ENCODE peak calls at places on chromosomes 5 and 9, in five cellular contexts. One of them, this sample, is unnamed.

GRCh38 chr5:170278611-170279500 is 18.7 kb downstream of the LCP2 start:
- DNase-seq in NCI-H1092 treated with DMSO at 0.1 percent for 48 hours: no peak
- DNase-seq in cerebellar cortex: no peak
- DNase-seq in T-helper 2 cell: peak
- DNase-seq in NCI-H774: no peak
- DNase-seq in this sample: no peak

GRCh38 chr5:36492998-36493655 is 113.3 kb upstream of the SLC1A3 start:
- DNase-seq in NCI-H1092 treated with DMSO at 0.1 percent for 48 hours: no peak
- DNase-seq in cerebellar cortex: no peak
- DNase-seq in T-helper 2 cell: no peak
- DNase-seq in NCI-H774: no peak
- DNase-seq in this sample: no peak

GRCh38 chr5:134541736-134542376 is 16.4 kb downstream of the JADE2 start:
- DNase-seq in NCI-H1092 treated with DMSO at 0.1 percent for 48 hours: no peak
- DNase-seq in cerebellar cortex: no peak
- DNase-seq in T-helper 2 cell: no peak
- DNase-seq in NCI-H774: no peak
- DNase-seq in this sample: no peak

GRCh38 chr9:92141144-92142129 is 26.2 kb upstream of the SPTLC1 start:
- DNase-seq in NCI-H1092 treated with DMSO at 0.1 percent for 48 hours: no peak
- DNase-seq in cerebellar cortex: peak
- DNase-seq in T-helper 2 cell: no peak
- DNase-seq in NCI-H774: peak
- DNase-seq in this sample: no peak

GRCh38 chr5:180313677-180314076 is 21.8 kb upstream of the MAPK9 start:
- DNase-seq in NCI-H1092 treated with DMSO at 0.1 percent for 48 hours: peak
- DNase-seq in cerebellar cortex: peak
- DNase-seq in T-helper 2 cell: peak
- DNase-seq in NCI-H774: no peak
- DNase-seq in this sample: no peak

GRCh38 chr9:117718085-117718484 is 13.9 kb downstream of the TLR4 start:
- DNase-seq in NCI-H1092 treated with DMSO at 0.1 percent for 48 hours: no peak
- DNase-seq in cerebellar cortex: no peak
- DNase-seq in T-helper 2 cell: peak
- DNase-seq in NCI-H774: no peak
- DNase-seq in this sample: no peak

GRCh38 chr5:88944751-88945507 is 61.9 kb upstream of the MEF2C start:
- DNase-seq in NCI-H1092 treated with DMSO at 0.1 percent for 48 hours: no peak
- DNase-seq in cerebellar cortex: no peak
- DNase-seq in T-helper 2 cell: no peak
- DNase-seq in NCI-H774: no peak
- DNase-seq in this sample: no peak

GRCh38 chr9:130433168-130433946 is 11.4 kb upstream of the ASS1 start:
- DNase-seq in NCI-H1092 treated with DMSO at 0.1 percent for 48 hours: peak
- DNase-seq in cerebellar cortex: no peak
- DNase-seq in T-helper 2 cell: peak
- DNase-seq in NCI-H774: no peak
- DNase-seq in this sample: no peak

GRCh38 chr5:15500326-15500958 is 462 bp downstream of the FBXL7 start:
- DNase-seq in NCI-H1092 treated with DMSO at 0.1 percent for 48 hours: no peak
- DNase-seq in cerebellar cortex: no peak
- DNase-seq in T-helper 2 cell: peak
- DNase-seq in NCI-H774: no peak
- DNase-seq in this sample: peak

GRCh38 chr5:161846731-161847130 is 1.2 kb upstream of the GABRA1 start:
- DNase-seq in NCI-H1092 treated with DMSO at 0.1 percent for 48 hours: no peak
- DNase-seq in cerebellar cortex: peak
- DNase-seq in T-helper 2 cell: peak
- DNase-seq in NCI-H774: no peak
- DNase-seq in this sample: no peak

GRCh38 chr5:145776886-145777285 is 58.3 kb downstream of the PRELID2 start:
- DNase-seq in NCI-H1092 treated with DMSO at 0.1 percent for 48 hours: no peak
- DNase-seq in cerebellar cortex: no peak
- DNase-seq in T-helper 2 cell: no peak
- DNase-seq in NCI-H774: no peak
- DNase-seq in this sample: no peak

GRCh38 chr5:141734501-141735231 is 52.6 kb upstream of the ARAP3 start:
- DNase-seq in NCI-H1092 treated with DMSO at 0.1 percent for 48 hours: peak
- DNase-seq in cerebellar cortex: no peak
- DNase-seq in T-helper 2 cell: peak
- DNase-seq in NCI-H774: no peak
- DNase-seq in this sample: no peak

GRCh38 chr5:52844885-52845284 is 57.2 kb downstream of the ITGA1 start:
- DNase-seq in NCI-H1092 treated with DMSO at 0.1 percent for 48 hours: no peak
- DNase-seq in cerebellar cortex: no peak
- DNase-seq in T-helper 2 cell: no peak
- DNase-seq in NCI-H774: no peak
- DNase-seq in this sample: no peak

GRCh38 chr5:118561235-118561634 is 427.1 kb downstream of the DTWD2 start:
- DNase-seq in NCI-H1092 treated with DMSO at 0.1 percent for 48 hours: no peak
- DNase-seq in cerebellar cortex: no peak
- DNase-seq in T-helper 2 cell: no peak
- DNase-seq in NCI-H774: no peak
- DNase-seq in this sample: no peak

GRCh38 chr9:131762356-131762932 is 22.6 kb upstream of the RAPGEF1 start:
- DNase-seq in NCI-H1092 treated with DMSO at 0.1 percent for 48 hours: peak
- DNase-seq in cerebellar cortex: peak
- DNase-seq in T-helper 2 cell: peak
- DNase-seq in NCI-H774: peak
- DNase-seq in this sample: peak

GRCh38 chr5:20617876-20618275 is 629.9 kb upstream of the CDH18 start:
- DNase-seq in NCI-H1092 treated with DMSO at 0.1 percent for 48 hours: no peak
- DNase-seq in cerebellar cortex: peak
- DNase-seq in T-helper 2 cell: no peak
- DNase-seq in NCI-H774: no peak
- DNase-seq in this sample: no peak

GRCh38 chr5:153476767-153477166 is 13.7 kb upstream of the GRIA1 start:
- DNase-seq in NCI-H1092 treated with DMSO at 0.1 percent for 48 hours: no peak
- DNase-seq in cerebellar cortex: no peak
- DNase-seq in T-helper 2 cell: no peak
- DNase-seq in NCI-H774: no peak
- DNase-seq in this sample: no peak

GRCh38 chr5:59503223-59503622 is 390.3 kb downstream of the PDE4D start:
- DNase-seq in NCI-H1092 treated with DMSO at 0.1 percent for 48 hours: no peak
- DNase-seq in cerebellar cortex: no peak
- DNase-seq in T-helper 2 cell: no peak
- DNase-seq in NCI-H774: peak
- DNase-seq in this sample: no peak

GRCh38 chr5:68489556-68489955 is 274.0 kb downstream of the PIK3R1 start:
- DNase-seq in NCI-H1092 treated with DMSO at 0.1 percent for 48 hours: no peak
- DNase-seq in cerebellar cortex: no peak
- DNase-seq in T-helper 2 cell: no peak
- DNase-seq in NCI-H774: no peak
- DNase-seq in this sample: no peak

GRCh38 chr9:36221667-36222066 is 30.9 kb downstream of the CLTA start:
- DNase-seq in NCI-H1092 treated with DMSO at 0.1 percent for 48 hours: no peak
- DNase-seq in cerebellar cortex: no peak
- DNase-seq in T-helper 2 cell: no peak
- DNase-seq in NCI-H774: no peak
- DNase-seq in this sample: no peak

GRCh38 chr5:53041071-53041692 is 52.0 kb downstream of the ITGA2 start:
- DNase-seq in NCI-H1092 treated with DMSO at 0.1 percent for 48 hours: no peak
- DNase-seq in cerebellar cortex: no peak
- DNase-seq in T-helper 2 cell: peak
- DNase-seq in NCI-H774: no peak
- DNase-seq in this sample: no peak

GRCh38 chr5:170310187-170310586 is 12.6 kb upstream of the LCP2 start:
- DNase-seq in NCI-H1092 treated with DMSO at 0.1 percent for 48 hours: no peak
- DNase-seq in cerebellar cortex: no peak
- DNase-seq in T-helper 2 cell: no peak
- DNase-seq in NCI-H774: no peak
- DNase-seq in this sample: no peak

GRCh38 chr9:126614455-126615248 is 924 bp downstream of the LMX1B start:
- DNase-seq in NCI-H1092 treated with DMSO at 0.1 percent for 48 hours: no peak
- DNase-seq in cerebellar cortex: no peak
- DNase-seq in T-helper 2 cell: no peak
- DNase-seq in NCI-H774: no peak
- DNase-seq in this sample: no peak

GRCh38 chr5:71865202-71865601 is 146.1 kb downstream of the CARTPT start:
- DNase-seq in NCI-H1092 treated with DMSO at 0.1 percent for 48 hours: no peak
- DNase-seq in cerebellar cortex: no peak
- DNase-seq in T-helper 2 cell: no peak
- DNase-seq in NCI-H774: no peak
- DNase-seq in this sample: peak

GRCh38 chr5:133219296-133219695 is 167.5 kb downstream of the HSPA4 start:
- DNase-seq in NCI-H1092 treated with DMSO at 0.1 percent for 48 hours: no peak
- DNase-seq in cerebellar cortex: no peak
- DNase-seq in T-helper 2 cell: no peak
- DNase-seq in NCI-H774: no peak
- DNase-seq in this sample: no peak

GRCh38 chr5:160213537-160213936 is 15.8 kb upstream of the FABP6 start:
- DNase-seq in NCI-H1092 treated with DMSO at 0.1 percent for 48 hours: peak
- DNase-seq in cerebellar cortex: peak
- DNase-seq in T-helper 2 cell: no peak
- DNase-seq in NCI-H774: peak
- DNase-seq in this sample: no peak

GRCh38 chr9:87214991-87215390 is 267.7 kb upstream of the GAS1 start:
- DNase-seq in NCI-H1092 treated with DMSO at 0.1 percent for 48 hours: no peak
- DNase-seq in cerebellar cortex: no peak
- DNase-seq in T-helper 2 cell: no peak
- DNase-seq in NCI-H774: no peak
- DNase-seq in this sample: no peak

GRCh38 chr5:60584304-60584703 is 115.7 kb downstream of the DEPDC1B start:
- DNase-seq in NCI-H1092 treated with DMSO at 0.1 percent for 48 hours: no peak
- DNase-seq in cerebellar cortex: no peak
- DNase-seq in T-helper 2 cell: no peak
- DNase-seq in NCI-H774: no peak
- DNase-seq in this sample: no peak

GRCh38 chr9:130446111-130446861 is 1.5 kb downstream of the ASS1 start:
- DNase-seq in NCI-H1092 treated with DMSO at 0.1 percent for 48 hours: no peak
- DNase-seq in cerebellar cortex: peak
- DNase-seq in T-helper 2 cell: no peak
- DNase-seq in NCI-H774: no peak
- DNase-seq in this sample: no peak

GRCh38 chr5:79259383-79259782 is 23.5 kb downstream of the JMY start:
- DNase-seq in NCI-H1092 treated with DMSO at 0.1 percent for 48 hours: no peak
- DNase-seq in cerebellar cortex: no peak
- DNase-seq in T-helper 2 cell: no peak
- DNase-seq in NCI-H774: no peak
- DNase-seq in this sample: no peak

GRCh38 chr9:4506490-4506889 is 16.2 kb downstream of the SLC1A1 start:
- DNase-seq in NCI-H1092 treated with DMSO at 0.1 percent for 48 hours: no peak
- DNase-seq in cerebellar cortex: no peak
- DNase-seq in T-helper 2 cell: no peak
- DNase-seq in NCI-H774: no peak
- DNase-seq in this sample: no peak

GRCh38 chr5:2579126-2579525 is 172.4 kb downstream of the IRX2 start:
- DNase-seq in NCI-H1092 treated with DMSO at 0.1 percent for 48 hours: peak
- DNase-seq in cerebellar cortex: no peak
- DNase-seq in T-helper 2 cell: no peak
- DNase-seq in NCI-H774: peak
- DNase-seq in this sample: no peak

GRCh38 chr9:123084256-123084655 is 50.8 kb downstream of the GPR21 start:
- DNase-seq in NCI-H1092 treated with DMSO at 0.1 percent for 48 hours: no peak
- DNase-seq in cerebellar cortex: no peak
- DNase-seq in T-helper 2 cell: no peak
- DNase-seq in NCI-H774: no peak
- DNase-seq in this sample: no peak

GRCh38 chr5:38258319-38259061 is at the start of gene EGFLAM:
- DNase-seq in NCI-H1092 treated with DMSO at 0.1 percent for 48 hours: peak
- DNase-seq in cerebellar cortex: no peak
- DNase-seq in T-helper 2 cell: no peak
- DNase-seq in NCI-H774: no peak
- DNase-seq in this sample: no peak

GRCh38 chr5:157903117-157903450 is 44.1 kb upstream of the CLINT1 start:
- DNase-seq in NCI-H1092 treated with DMSO at 0.1 percent for 48 hours: no peak
- DNase-seq in cerebellar cortex: no peak
- DNase-seq in T-helper 2 cell: no peak
- DNase-seq in NCI-H774: no peak
- DNase-seq in this sample: no peak

GRCh38 chr5:146716636-146717035 is 161.9 kb downstream of the PPP2R2B start:
- DNase-seq in NCI-H1092 treated with DMSO at 0.1 percent for 48 hours: no peak
- DNase-seq in cerebellar cortex: no peak
- DNase-seq in T-helper 2 cell: no peak
- DNase-seq in NCI-H774: no peak
- DNase-seq in this sample: no peak

GRCh38 chr5:176740702-176741565 is 69.4 kb upstream of the UNC5A start:
- DNase-seq in NCI-H1092 treated with DMSO at 0.1 percent for 48 hours: peak
- DNase-seq in cerebellar cortex: peak
- DNase-seq in T-helper 2 cell: no peak
- DNase-seq in NCI-H774: no peak
- DNase-seq in this sample: no peak

GRCh38 chr9:115232375-115232774 is 114.4 kb upstream of the TNC start:
- DNase-seq in NCI-H1092 treated with DMSO at 0.1 percent for 48 hours: no peak
- DNase-seq in cerebellar cortex: no peak
- DNase-seq in T-helper 2 cell: no peak
- DNase-seq in NCI-H774: peak
- DNase-seq in this sample: no peak

GRCh38 chr9:89791754-89792153 is 186.9 kb downstream of the GADD45G start:
- DNase-seq in NCI-H1092 treated with DMSO at 0.1 percent for 48 hours: peak
- DNase-seq in cerebellar cortex: no peak
- DNase-seq in T-helper 2 cell: no peak
- DNase-seq in NCI-H774: no peak
- DNase-seq in this sample: no peak